ENCODE peak calls at places on chromosomes 4 and X, in eight cellular contexts. L, P, N, Y, C, K, S and F are unnamed samples.

GRCh38 chr4:56307423-56307822 is 79.9 kb downstream of the AASDH start:
- DNase-seq in C (peak), P (no peak), N (peak), K (no peak), L (no peak), Y (no peak), S (no peak), F (no peak)

GRCh38 chr4:56410247-56410646 is 23.0 kb upstream of the AASDH start:
- DNase-seq in Y (peak), N (peak), L (no peak), P (no peak), S (peak), C (peak), K (no peak), F (no peak)

GRCh38 chr4:109233585-109233984 is 68.9 kb downstream of the COL25A1 start:
- DNase-seq in C (no peak), L (no peak), Y (no peak), S (no peak), P (no peak), N (no peak), K (no peak), F (no peak)

GRCh38 chr4:8939887-8940742 is 68.5 kb upstream of the HMX1 start:
- DNase-seq in S (no peak), P (no peak), K (no peak), C (no peak), Y (peak), L (peak), N (no peak), F (no peak)

GRCh38 chrX:78378476-78379115 is 51.2 kb upstream of the CYSLTR1 start:
- DNase-seq in N (no peak), S (no peak), P (no peak), Y (no peak), L (no peak), K (no peak), C (no peak), F (no peak)

GRCh38 chr4:16259531-16260246 is 33.4 kb upstream of the TAPT1 start:
- DNase-seq in C (peak), N (no peak), L (no peak), Y (no peak), S (no peak), K (no peak), P (no peak), F (no peak)

GRCh38 chrX:71492086-71493065 is 40.5 kb upstream of the OGT start:
- DNase-seq in L (peak), Y (peak), C (peak), K (peak), P (peak), N (no peak), S (peak), F (peak)

GRCh38 chr4:826508-827208 is 729 bp upstream of the CPLX1 start:
- DNase-seq in S (no peak), N (no peak), L (no peak), K (no peak), C (no peak), P (no peak), Y (peak), F (no peak)

GRCh38 chr4:54090804-54091623 is 8.9 kb upstream of the GSX2 start:
- DNase-seq in P (no peak), N (no peak), L (no peak), C (no peak), K (no peak), Y (peak), S (no peak), F (no peak)

GRCh38 chr4:127521463-127521862 is 111.3 kb upstream of the INTU start:
- DNase-seq in N (no peak), K (no peak), C (no peak), L (no peak), Y (no peak), S (no peak), P (no peak), F (no peak)

GRCh38 chr4:98544818-98545399 is 113.5 kb downstream of the TSPAN5 start:
- DNase-seq in L (no peak), P (no peak), K (no peak), S (no peak), N (no peak), C (no peak), Y (no peak), F (no peak)

GRCh38 chr4:166481739-166482138 is 608.7 kb downstream of the TLL1 start:
- DNase-seq in S (no peak), Y (no peak), C (no peak), L (no peak), P (no peak), N (no peak), K (no peak), F (no peak)

GRCh38 chr4:81722229-81722900 is 250.7 kb upstream of the RASGEF1B start:
- DNase-seq in K (no peak), N (no peak), Y (no peak), S (no peak), L (no peak), P (no peak), C (no peak), F (no peak)

GRCh38 chrX:21940356-21940829 is at the start of gene SMS:
- DNase-seq in Y (peak), K (peak), S (peak), L (peak), N (no peak), P (peak), C (peak), F (peak)

GRCh38 chrX:29652484-29652883 is 562.9 kb upstream of the MAGEB2 start:
- DNase-seq in N (peak), S (no peak), C (peak), Y (no peak), P (no peak), K (no peak), L (no peak), F (no peak)

GRCh38 chr4:155854597-155855226 is 11.4 kb downstream of the ASIC5 start:
- DNase-seq in Y (no peak), N (no peak), K (no peak), P (no peak), L (no peak), S (no peak), C (peak), F (no peak)

GRCh38 chrX:137164329-137164728 is 130.5 kb upstream of the GPR101 start:
- DNase-seq in N (no peak), S (no peak), C (no peak), P (no peak), K (no peak), L (no peak), Y (no peak), F (no peak)

GRCh38 chrX:109485470-109486340 is 3.8 kb upstream of the GUCY2F start:
- DNase-seq in Y (peak), S (peak), L (peak), C (peak), K (peak), N (no peak), P (peak), F (peak)

GRCh38 chr4:146654976-146655761 is 16.5 kb downstream of the POU4F2 start:
- DNase-seq in L (no peak), P (no peak), Y (peak), K (no peak), S (no peak), C (no peak), N (no peak), F (no peak)
- H3K4me3 ChIP-seq in L (peak), P (no peak), Y (peak), K (peak), S (no peak), C (peak), N (peak), F (peak)

GRCh38 chr4:77076889-77077635 is 1.3 kb upstream of the CCNI start:
- DNase-seq in L (no peak), C (no peak), N (no peak), P (no peak), Y (no peak), S (no peak), K (no peak), F (no peak)
- H3K4me3 ChIP-seq in L (peak), C (peak), N (peak), P (peak), Y (peak), S (no peak), K (peak), F (peak)

GRCh38 chrX:72566448-72566847 is 6.2 kb downstream of the HDAC8 start:
- DNase-seq in N (no peak), P (no peak), K (no peak), Y (no peak), C (no peak), S (no peak), L (no peak), F (no peak)

GRCh38 chrX:72573158-72573511 is 492 bp upstream of the HDAC8 start:
- DNase-seq in S (no peak), K (no peak), Y (no peak), P (no peak), N (no peak), L (no peak), C (no peak), F (no peak)

GRCh38 chrX:72572248-72573157 is at the start of gene HDAC8:
- DNase-seq in S (peak), L (peak), P (peak), N (peak), Y (peak), K (peak), C (peak), F (peak)

GRCh38 chrX:72568406-72569092 is 4.1 kb downstream of the HDAC8 start:
- DNase-seq in L (no peak), K (no peak), Y (no peak), N (no peak), C (peak), S (no peak), P (no peak), F (no peak)

GRCh38 chrX:72569786-72570185 is 2.9 kb downstream of the HDAC8 start:
- DNase-seq in C (peak), N (no peak), P (no peak), L (no peak), Y (no peak), S (no peak), K (no peak), F (no peak)
- H3K4me3 ChIP-seq in C (no peak), N (no peak), P (no peak), L (no peak), Y (no peak), S (no peak), K (no peak), F (no peak)

GRCh38 chr4:73705721-73706120 is 34.6 kb upstream of the CXCL8 start:
- DNase-seq in C (no peak), S (no peak), N (no peak), P (no peak), K (no peak), L (no peak), Y (no peak), F (no peak)

GRCh38 chr4:73707269-73707875 is 33.0 kb upstream of the CXCL8 start:
- DNase-seq in C (no peak), L (no peak), P (no peak), S (no peak), N (no peak), K (no peak), Y (no peak), F (no peak)

GRCh38 chr4:73709461-73710033 is 30.8 kb upstream of the CXCL8 start:
- DNase-seq in L (no peak), Y (no peak), K (no peak), C (no peak), P (no peak), S (no peak), N (no peak), F (no peak)

GRCh38 chr4:73706811-73707210 is 33.6 kb upstream of the CXCL8 start:
- DNase-seq in S (no peak), K (no peak), N (no peak), C (no peak), Y (no peak), L (no peak), P (no peak), F (no peak)

DNA sequence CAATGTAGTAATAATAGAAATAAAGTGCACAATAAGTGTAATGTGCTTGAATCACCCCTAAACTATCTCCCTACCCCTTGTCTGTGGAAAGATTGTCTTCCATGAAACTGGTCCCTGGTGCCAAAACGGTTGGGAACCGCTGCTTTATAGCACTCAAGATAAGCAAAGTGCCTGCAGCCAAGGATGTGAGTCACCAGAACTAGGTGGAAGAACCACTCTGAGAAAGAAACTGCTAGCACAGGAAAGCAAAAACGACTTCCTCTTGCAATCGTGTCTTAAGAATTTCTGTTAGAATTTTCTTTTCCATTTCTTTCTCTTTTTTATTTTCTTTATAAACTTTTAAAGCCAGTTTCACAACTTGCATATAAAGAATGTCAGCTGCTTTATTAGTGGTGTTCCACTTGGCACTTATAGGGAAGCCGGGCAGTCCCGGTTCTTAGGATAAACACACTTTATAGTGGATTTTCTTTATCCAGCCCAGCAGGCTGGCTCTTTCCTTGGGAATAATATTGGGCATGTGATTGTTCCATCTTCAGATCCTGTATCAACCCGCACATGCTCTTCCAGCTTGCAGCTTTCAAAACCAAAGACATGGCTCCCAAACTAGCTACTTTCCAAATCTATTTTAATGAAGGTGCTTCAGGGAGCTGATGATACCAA is 32.3 kb upstream of the CXCL8 start:
- DNase-seq in N (no peak), C (peak), S (peak), K (no peak), P (no peak), Y (no peak), L (no peak), F (no peak)
- H3K4me3 ChIP-seq in N (no peak), C (no peak), S (no peak), K (no peak), P (no peak), Y (peak), L (no peak), F (no peak)

GRCh38 chr4:176273741-176274140 is 4.7 kb upstream of the ASB5 start:
- DNase-seq in C (no peak), S (no peak), L (no peak), P (no peak), N (no peak), K (no peak), Y (no peak), F (no peak)

GRCh38 chr4:176272799-176273198 is 3.8 kb upstream of the ASB5 start:
- DNase-seq in N (no peak), K (no peak), P (no peak), C (no peak), S (no peak), L (no peak), Y (no peak), F (no peak)

GRCh38 chr4:176274441-176274840 is 5.4 kb upstream of the ASB5 start:
- DNase-seq in N (no peak), L (no peak), C (no peak), P (no peak), S (no peak), K (no peak), Y (no peak), F (no peak)

GRCh38 chr4:176276710-176277109 is 7.7 kb upstream of the ASB5 start:
- DNase-seq in N (no peak), S (no peak), C (no peak), L (no peak), K (no peak), P (no peak), Y (no peak), F (no peak)

DNA sequence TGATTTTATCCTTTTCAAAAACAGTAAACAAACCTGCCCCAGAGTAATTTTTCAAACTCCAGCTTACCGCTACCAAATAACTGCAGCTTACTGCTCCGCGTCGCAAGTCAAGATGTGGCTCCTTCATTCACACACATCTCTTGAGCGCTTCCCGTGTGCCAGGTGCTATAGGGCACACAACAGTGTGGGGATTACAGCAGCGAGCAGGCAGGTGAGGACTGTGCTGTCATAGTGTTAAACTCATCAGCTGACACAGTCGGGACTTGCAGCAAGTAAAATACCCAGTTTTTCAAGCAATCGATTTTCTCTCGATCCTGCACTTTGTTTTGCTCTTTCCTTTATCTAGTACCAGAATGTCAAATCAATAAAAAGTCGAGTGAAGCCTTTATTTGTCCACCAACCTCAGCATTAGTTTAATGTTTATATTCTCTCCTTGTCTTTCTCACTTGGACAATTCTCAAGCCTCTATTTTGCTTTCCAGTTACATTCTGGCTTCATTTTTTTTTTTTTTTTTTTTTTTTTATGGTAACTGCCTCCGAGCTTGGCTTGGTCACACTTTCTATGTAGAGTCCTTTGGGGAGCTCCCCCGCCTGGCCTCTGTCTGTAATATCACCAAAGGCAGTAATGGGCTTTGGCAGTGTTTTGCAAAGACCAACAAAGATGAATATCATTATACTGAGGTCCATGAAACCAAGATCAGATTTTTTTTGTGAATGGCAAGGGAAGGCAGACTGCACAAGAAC is 8.3 kb upstream of the ASB5 start:
- DNase-seq in N (no peak), P (no peak), L (no peak), Y (peak), C (peak), K (no peak), S (peak), F (no peak)
- H3K4me3 ChIP-seq in N (peak), P (no peak), L (no peak), Y (no peak), C (no peak), K (no peak), S (no peak), F (no peak)

GRCh38 chr4:87076690-87077358 is 142.0 kb downstream of the AFF1 start:
- DNase-seq in P (no peak), S (no peak), N (no peak), Y (no peak), C (no peak), L (no peak), K (no peak), F (no peak)

GRCh38 chr4:87071401-87071800 is 136.6 kb downstream of the AFF1 start:
- DNase-seq in L (no peak), Y (no peak), C (no peak), P (no peak), S (no peak), N (no peak), K (no peak), F (no peak)

GRCh38 chr4:87075876-87076275 is 141.1 kb downstream of the AFF1 start:
- DNase-seq in P (no peak), N (no peak), Y (no peak), K (no peak), S (no peak), C (no peak), L (no peak), F (no peak)

GRCh38 chr4:87073570-87074470 is 139.0 kb downstream of the AFF1 start:
- DNase-seq in C (no peak), K (no peak), Y (peak), L (peak), P (peak), S (no peak), N (no peak), F (peak)

GRCh38 chr4:87073187-87073569 is 138.4 kb downstream of the AFF1 start:
- DNase-seq in L (no peak), P (no peak), N (no peak), Y (no peak), K (no peak), C (no peak), S (no peak), F (no peak)
- H3K4me3 ChIP-seq in L (peak), P (peak), N (no peak), Y (no peak), K (no peak), C (no peak), S (no peak), F (peak)

GRCh38 chr4:182809417-182810102 is 107.6 kb downstream of the DCTD start:
- DNase-seq in P (no peak), S (no peak), N (no peak), K (no peak), C (peak), Y (no peak), L (no peak), F (peak)
- H3K4me3 ChIP-seq in P (no peak), S (no peak), N (no peak), K (no peak), C (no peak), Y (no peak), L (no peak), F (no peak)

GRCh38 chr4:40856836-40857362 is 107.1 kb downstream of the NSUN7 start:
- DNase-seq in Y (peak), N (no peak), K (no peak), L (peak), S (peak), P (peak), C (no peak), F (peak)
- H3K4me3 ChIP-seq in Y (peak), N (peak), K (peak), L (peak), S (no peak), P (peak), C (peak), F (no peak)

DNA sequence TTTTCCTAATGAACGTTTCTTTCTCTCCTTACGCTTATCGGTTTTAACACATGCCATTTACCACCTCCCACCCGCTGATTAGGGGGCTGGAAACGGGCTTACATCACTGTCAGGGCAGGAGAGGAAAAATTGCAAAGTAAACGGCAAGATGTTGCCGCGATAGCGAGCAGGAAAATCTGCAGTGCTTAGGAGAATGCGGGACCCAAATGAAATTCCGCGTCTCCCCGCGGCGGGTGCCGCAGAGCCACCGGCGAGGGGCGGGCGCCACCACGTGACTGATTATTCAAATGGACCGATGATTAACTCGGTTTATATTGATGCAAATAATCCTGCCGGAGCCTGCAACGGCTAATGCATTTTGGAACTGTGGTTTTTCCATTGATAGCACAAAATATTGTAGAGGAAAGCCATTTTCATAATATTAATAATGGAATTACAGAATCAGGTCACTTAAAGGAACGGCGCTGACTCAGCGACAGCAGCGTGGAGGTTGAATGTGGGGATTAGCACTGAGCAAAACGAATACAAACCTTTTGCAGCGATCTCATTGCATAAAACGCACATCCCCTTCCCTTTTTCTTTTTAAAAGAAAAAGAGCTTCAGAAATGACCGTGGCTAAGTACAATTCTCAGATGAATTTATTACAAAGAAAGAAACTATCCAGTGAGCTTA is 224.2 kb downstream of the STIM2 start:
- DNase-seq in Y (peak), C (peak), K (no peak), S (no peak), P (peak), L (no peak), N (no peak), F (no peak)
- H3K4me3 ChIP-seq in Y (peak), C (peak), K (peak), S (no peak), P (no peak), L (peak), N (peak), F (peak)